ENCODE peak calls at places on chromosomes 11 and 22, in five cellular contexts. G is lower lobe of right lung, W is BJ, Q is GM23338, R is adrenal gland. F is an unnamed sample.

GRCh38 chr22:40716116-40716515 is 36.8 kb downstream of the MCHR1 start:
- DNase-seq in G (no peak), W (no peak), Q (no peak), R (no peak), F (no peak)

GRCh38 chr11:125625594-125626380 is 824 bp downstream of the CHEK1 start:
- DNase-seq in G (peak), W (peak), Q (peak), R (peak), F (peak)

GRCh38 chr11:126512251-126512650 is 156.8 kb downstream of the ST3GAL4 start:
- DNase-seq in G (no peak), W (no peak), Q (no peak), R (no peak), F (no peak)

GRCh38 chr11:44876923-44877322 is 73.8 kb downstream of the TP53I11 start:
- DNase-seq in G (no peak), W (no peak), Q (no peak), R (no peak), F (no peak)

GRCh38 chr11:71414645-71415044 is 33.5 kb downstream of the DHCR7 start:
- DNase-seq in G (no peak), W (no peak), Q (no peak), R (no peak), F (no peak)

GRCh38 chr22:29820941-29821789 is 16.9 kb downstream of the ASCC2 start:
- DNase-seq in G (peak), W (peak), Q (no peak), R (peak), F (peak)

GRCh38 chr11:12724301-12725046 is 50.3 kb downstream of the TEAD1 start:
- DNase-seq in G (peak), W (peak), Q (peak), R (peak), F (peak)

GRCh38 chr22:19962909-19963806 is 21.5 kb upstream of the TXNRD2 start:
- DNase-seq in G (peak), W (no peak), Q (peak), R (peak), F (peak)

GRCh38 chr11:124935548-124936514 is at the start of gene HEPACAM:
- DNase-seq in G (no peak), W (no peak), Q (no peak), R (no peak), F (no peak)

GRCh38 chr11:46701078-46701654 is 335 bp downstream of the ZNF408 start:
- DNase-seq in G (no peak), W (no peak), Q (peak), R (no peak), F (no peak)

DNA sequence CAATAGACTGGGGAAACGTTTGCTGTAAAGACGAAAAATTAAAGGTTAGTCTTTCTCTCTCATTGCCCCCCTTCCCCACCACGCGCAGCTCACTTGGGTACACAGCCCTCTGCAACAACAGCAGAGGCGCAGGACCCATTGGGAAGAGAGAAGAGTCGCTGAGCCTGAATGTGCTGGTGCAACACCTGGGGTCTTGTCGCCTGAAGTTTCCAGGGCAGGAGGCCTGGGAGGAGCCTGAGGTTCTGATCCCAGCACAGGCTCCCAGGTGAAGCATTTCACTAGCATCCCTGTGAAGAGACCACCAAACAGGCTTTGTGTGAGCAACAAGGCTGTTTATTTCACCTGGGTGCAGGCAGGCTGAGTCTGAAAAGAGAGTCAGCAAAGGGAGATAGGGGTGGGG is 116.2 kb upstream of the NTM start:
- DNase-seq in G (no peak), W (no peak), Q (peak), R (no peak), F (no peak)
- H3K4me3 ChIP-seq in G (no peak), W (no peak), Q (peak), R (no peak), F (no peak)

GRCh38 chr11:1557904-1558831 is 13.9 kb downstream of the DUSP8 start:
- DNase-seq in G (peak), W (peak), Q (no peak), R (peak), F (peak)

GRCh38 chr11:1559103-1559951 is 12.7 kb downstream of the DUSP8 start:
- DNase-seq in G (peak), W (peak), Q (peak), R (peak), F (peak)

GRCh38 chr11:1555713-1556153 is 16.3 kb downstream of the DUSP8 start:
- DNase-seq in G (no peak), W (no peak), Q (no peak), R (no peak), F (no peak)

GRCh38 chr11:1556278-1557167 is 15.5 kb downstream of the DUSP8 start:
- DNase-seq in G (no peak), W (no peak), Q (peak), R (no peak), F (no peak)

DNA sequence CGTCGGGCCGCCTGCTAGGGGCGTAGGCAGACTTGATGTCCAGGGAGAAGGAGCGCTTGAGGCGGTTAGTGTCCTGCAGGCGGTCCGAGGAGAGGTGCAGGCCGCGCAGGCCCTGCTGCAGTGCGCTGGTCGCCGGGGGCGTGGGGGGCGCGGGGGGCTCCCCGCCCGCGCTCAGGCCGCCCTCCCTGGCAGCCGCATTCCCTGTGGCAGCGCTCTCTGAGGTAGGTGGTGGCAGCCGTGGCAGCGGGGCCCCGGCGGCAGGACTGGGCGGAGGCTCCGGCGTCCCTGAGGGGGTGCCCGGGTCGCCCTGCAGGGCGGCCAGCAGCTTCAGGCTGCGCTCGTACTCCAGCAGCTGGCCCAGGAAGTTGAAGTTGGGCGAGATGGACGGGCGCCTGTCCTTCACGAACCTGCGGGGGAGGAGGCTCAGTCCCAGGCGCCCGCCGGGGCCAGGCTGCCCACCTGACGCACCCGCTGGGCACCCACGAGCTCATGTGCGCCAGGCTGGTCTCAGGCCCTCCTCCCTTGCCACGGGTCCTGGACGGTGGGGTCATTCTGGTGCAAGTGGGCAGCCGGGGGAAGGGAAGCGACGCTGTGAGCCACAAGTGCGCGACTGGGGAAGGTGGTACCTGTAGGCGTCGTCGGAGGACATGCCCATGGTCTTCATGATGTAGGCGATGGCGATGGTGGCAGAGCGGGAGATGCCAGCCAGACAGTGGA is 14.7 kb downstream of the DUSP8 start:
- DNase-seq in G (no peak), W (no peak), Q (no peak), R (no peak), F (no peak)
- H3K4me3 ChIP-seq in G (no peak), W (no peak), Q (no peak), R (no peak), F (no peak)

DNA sequence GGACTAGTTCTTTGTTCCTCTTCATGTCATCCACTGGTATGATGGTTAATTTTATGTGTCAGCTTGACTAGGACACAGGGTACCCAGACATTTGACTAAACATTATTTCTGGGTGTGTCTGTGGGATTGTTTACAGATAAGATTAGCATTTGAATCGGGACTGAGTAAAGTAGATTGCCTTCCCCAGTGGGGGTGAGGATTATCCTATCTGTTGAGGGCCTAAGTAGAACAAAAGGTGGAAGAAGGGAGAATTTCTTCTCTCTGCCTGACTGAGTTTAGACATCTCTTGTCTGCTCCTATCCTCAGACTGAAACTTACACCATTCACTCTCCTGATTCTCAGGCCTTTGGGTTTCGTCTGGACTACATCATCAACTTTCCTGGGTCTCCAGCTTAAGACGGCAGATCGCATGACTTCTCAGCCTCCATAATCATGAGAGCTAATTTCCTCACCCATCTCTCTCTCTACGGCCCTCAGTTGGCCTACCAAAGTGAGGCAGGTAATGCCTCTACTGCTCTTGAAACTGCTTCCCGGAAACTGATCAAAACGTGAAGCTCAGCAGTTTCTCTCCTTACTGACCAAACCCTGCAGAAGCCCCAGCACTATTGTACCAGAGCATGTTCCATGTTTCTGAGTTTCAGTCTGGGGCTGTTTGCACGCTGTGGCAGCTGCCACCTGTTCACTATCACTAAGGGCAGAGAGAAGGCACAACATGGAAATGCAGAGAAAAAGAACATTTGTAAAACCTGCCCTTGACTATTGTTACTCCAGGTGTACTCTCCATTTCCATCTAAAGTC is 95.4 kb downstream of the NXPE2 start:
- DNase-seq in G (no peak), W (no peak), Q (peak), R (no peak), F (no peak)
- H3K4me3 ChIP-seq in G (no peak), W (no peak), Q (no peak), R (no peak), F (no peak)

GRCh38 chr22:46432164-46433068 is 96.9 kb downstream of the TRMU start:
- DNase-seq in G (no peak), W (no peak), Q (no peak), R (no peak), F (no peak)
- H3K4me3 ChIP-seq in G (peak), W (no peak), Q (no peak), R (peak), F (no peak)

GRCh38 chr11:29119116-29119515 is 897.7 kb downstream of the KCNA4 start:
- DNase-seq in G (no peak), W (no peak), Q (no peak), R (no peak), F (peak)
- H3K4me3 ChIP-seq in G (no peak), W (no peak), Q (no peak), R (no peak), F (no peak)

GRCh38 chr11:15744693-15745092 is 611.7 kb downstream of the SOX6 start:
- DNase-seq in G (no peak), W (no peak), Q (no peak), R (no peak), F (no peak)

GRCh38 chr11:15748107-15748506 is 608.2 kb downstream of the SOX6 start:
- DNase-seq in G (no peak), W (no peak), Q (no peak), R (no peak), F (no peak)

GRCh38 chr11:15748673-15749190 is 607.6 kb downstream of the SOX6 start:
- DNase-seq in G (no peak), W (no peak), Q (no peak), R (no peak), F (no peak)

GRCh38 chr11:15745266-15745665 is 611.1 kb downstream of the SOX6 start:
- DNase-seq in G (no peak), W (no peak), Q (no peak), R (no peak), F (peak)

GRCh38 chr11:15747671-15748070 is 608.7 kb downstream of the SOX6 start:
- DNase-seq in G (no peak), W (no peak), Q (no peak), R (no peak), F (no peak)
- H3K4me3 ChIP-seq in G (no peak), W (no peak), Q (no peak), R (no peak), F (no peak)

DNA sequence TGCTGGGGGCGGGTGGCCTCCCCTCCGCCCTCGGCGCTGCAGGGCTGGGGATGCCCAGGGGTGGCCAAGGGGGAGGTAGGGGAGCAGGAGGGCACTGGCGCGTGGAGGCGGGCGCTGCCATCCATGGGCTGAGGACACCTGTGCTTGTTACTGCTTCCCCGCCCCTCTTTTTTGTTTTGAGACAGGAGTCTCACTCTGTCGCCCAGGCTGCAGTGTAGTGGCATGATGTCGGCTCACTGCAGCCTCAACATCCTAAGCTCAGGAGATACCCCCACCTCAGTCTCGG is 683 bp upstream of the FADS3 start:
- DNase-seq in G (no peak), W (no peak), Q (peak), R (no peak), F (no peak)
- H3K4me3 ChIP-seq in G (peak), W (peak), Q (peak), R (peak), F (no peak)

DNA sequence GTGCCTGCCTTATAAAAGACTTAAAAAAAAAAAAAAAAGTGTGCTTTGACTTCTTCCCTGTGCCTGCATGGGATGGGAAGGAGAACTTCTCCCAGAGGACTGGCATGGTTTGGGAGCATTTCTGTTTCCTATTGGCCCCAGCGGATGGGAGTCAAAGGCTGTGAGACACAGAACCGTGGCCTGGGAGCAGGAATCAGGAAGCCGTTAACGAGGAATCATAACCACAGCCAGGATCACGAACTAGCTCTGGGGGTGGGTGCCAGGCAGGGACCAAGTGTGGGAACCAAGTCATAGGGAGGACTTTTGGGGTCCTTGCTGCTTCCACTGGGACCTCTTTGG is 526 bp downstream of the C1QTNF6 start:
- DNase-seq in G (no peak), W (no peak), Q (no peak), R (no peak), F (peak)
- H3K4me3 ChIP-seq in G (peak), W (peak), Q (peak), R (peak), F (peak)

F was measured in epithelial cell of esophagus.